ENCODE peak calls at places on chromosomes 13 and 19, in six cellular contexts. T, H, K, G, N and B are unnamed samples.

GRCh38 chr13:79919109-79919508 is 421.8 kb downstream of the SPRY2 start:
- DNase-seq in T (no peak), H (no peak), K (no peak), G (no peak), N (no peak), B (no peak)

GRCh38 chr13:112711528-112712265 is 21.9 kb downstream of the ATP11A start:
- DNase-seq in T (peak), H (peak), K (no peak), G (no peak), N (no peak), B (no peak)

GRCh38 chr13:23741879-23742510 is 147.2 kb downstream of the MIPEP start:
- DNase-seq in T (no peak), H (peak), K (no peak), G (no peak), N (no peak), B (no peak)

GRCh38 chr19:19032420-19033175 is 719 bp downstream of the SUGP2 start:
- DNase-seq in T (peak), H (peak), K (peak), G (peak), N (peak), B (peak)

GRCh38 chr13:113187263-113187669 is 21.2 kb downstream of the PCID2 start:
- DNase-seq in T (peak), H (peak), K (no peak), G (no peak), N (no peak), B (no peak)

GRCh38 chr19:34232566-34233481 is 21.5 kb upstream of the GARRE1 start:
- DNase-seq in T (peak), H (peak), K (no peak), G (no peak), N (no peak), B (no peak)

GRCh38 chr19:18049390-18049789 is 37.3 kb downstream of the IL12RB1 start:
- DNase-seq in T (peak), H (no peak), K (no peak), G (no peak), N (no peak), B (no peak)

GRCh38 chr19:17658666-17659065 is 29.5 kb downstream of the UNC13A start:
- DNase-seq in T (peak), H (no peak), K (no peak), G (no peak), N (no peak), B (no peak)

GRCh38 chr19:40799558-40800338 is 757 bp downstream of the EGLN2 start:
- DNase-seq in T (no peak), H (no peak), K (no peak), G (no peak), N (no peak), B (peak)

GRCh38 chr13:50989476-50989875 is 79.9 kb downstream of the RNASEH2B start:
- DNase-seq in T (peak), H (no peak), K (peak), G (no peak), N (no peak), B (no peak)

GRCh38 chr19:19120308-19121156 is 17.7 kb downstream of the TMEM161A start:
- DNase-seq in T (peak), H (no peak), K (no peak), G (no peak), N (no peak), B (no peak)

GRCh38 chr13:46522692-46523040 is 30.3 kb upstream of the LRCH1 start:
- DNase-seq in T (no peak), H (no peak), K (no peak), G (no peak), N (no peak), B (no peak)